ENCODE peak calls at places on chromosomes 5 and 9, in ten cellular contexts. V, N, B, Y, H, A, I, L, R and D are unnamed samples.

GRCh38 chr5:159891371-159891770 is 24.9 kb upstream of the ADRA1B start:
- DNase-seq in V (no peak), N (no peak), B (no peak), Y (no peak), H (no peak), A (no peak), I (no peak), L (no peak), R (no peak), D (no peak)

GRCh38 chr9:137029058-137029922 is 1.3 kb upstream of the ABCA2 start:
- DNase-seq in V (peak; percentile 49), N (peak; percentile 78), B (peak; percentile 82), Y (no peak), H (peak; percentile 81), A (peak; percentile 77), I (peak; percentile 76), L (peak; percentile 83), R (peak; percentile 85), D (peak; percentile 87)

GRCh38 chr9:21096901-21097255 is 19.1 kb upstream of the IFNB1 start:
- DNase-seq in V (no peak), N (no peak), B (no peak), Y (no peak), H (no peak), A (no peak), I (no peak), L (no peak), R (no peak), D (no peak)

GRCh38 chr5:130541617-130542221 is 623.3 kb downstream of the HINT1 start:
- DNase-seq in V (no peak), N (no peak), B (no peak), Y (peak; percentile 26), H (no peak), A (no peak), I (peak; percentile 47), L (no peak), R (no peak), D (peak; percentile 49)

GRCh38 chr5:43515678-43516048 is 715 bp upstream of the C5orf34 start:
- DNase-seq in V (peak; percentile 40), N (no peak), B (no peak), Y (no peak), H (no peak), A (no peak), I (no peak), L (no peak), R (no peak), D (no peak)

GRCh38 chr5:407801-408268 is 35.1 kb upstream of the EXOC3 start:
- DNase-seq in V (peak; percentile 38), N (no peak), B (no peak), Y (no peak), H (no peak), A (no peak), I (peak; percentile 90), L (no peak), R (no peak), D (no peak)

GRCh38 chr9:124264812-124265211 is 7.1 kb downstream of the NEK6 start:
- DNase-seq in V (no peak), N (no peak), B (no peak), Y (no peak), H (no peak), A (no peak), I (no peak), L (peak; percentile 63), R (no peak), D (no peak)

GRCh38 chr9:82148849-82149544 is 160.4 kb downstream of the SPATA31D1 start:
- DNase-seq in V (peak; percentile 72), N (no peak), B (no peak), Y (peak; percentile 24), H (no peak), A (no peak), I (peak; percentile 10), L (no peak), R (no peak), D (no peak)

GRCh38 chr5:180314106-180314505 is 22.2 kb upstream of the MAPK9 start:
- DNase-seq in V (peak; percentile 68), N (no peak), B (no peak), Y (no peak), H (no peak), A (no peak), I (no peak), L (no peak), R (no peak), D (no peak)

GRCh38 chr5:121870489-121870888 is 18.8 kb downstream of the FTMT start:
- DNase-seq in V (no peak), N (no peak), B (no peak), Y (no peak), H (no peak), A (no peak), I (no peak), L (no peak), R (no peak), D (no peak)

GRCh38 chr5:167953151-167953788 is 338.2 kb upstream of the WWC1 start:
- DNase-seq in V (no peak), N (no peak), B (no peak), Y (no peak), H (no peak), A (no peak), I (no peak), L (no peak), R (no peak), D (no peak)